ENCODE peak calls at places on chromosomes 1 and 21, in four cellular contexts. M, V, C and G are unnamed samples. For H3K4me1, the result is how much of the 10 kb centered on the place peaks cover.

GRCh38 chr1:212754193-212754592 is 37.4 kb downstream of the NSL1 start:
- DNase-seq in M (no peak), V (no peak), C (no peak), G (no peak)

GRCh38 chr21:26005464-26005863 is 165.1 kb downstream of the APP start:
- DNase-seq in C (no peak), V (no peak), M (no peak), G (no peak)

GRCh38 chr1:195193134-195193533 is 1415.1 kb downstream of the KCNT2 start:
- DNase-seq in V (no peak), C (no peak), M (no peak), G (no peak)

GRCh38 chr1:31897534-31898100 is 40.6 kb downstream of the PTP4A2 start:
- DNase-seq in V (no peak), M (no peak), C (no peak), G (no peak)

GRCh38 chr1:4328402-4329071 is 325.9 kb upstream of the AJAP1 start:
- DNase-seq in V (no peak), C (no peak), M (no peak), G (no peak)

GRCh38 chr1:9320520-9321479 is 28.1 kb downstream of the SPSB1 start:
- DNase-seq in M (no peak), V (no peak), C (no peak), G (no peak)

GRCh38 chr1:110237406-110238152 is 27.5 kb downstream of the KCNC4 start:
- DNase-seq in C (no peak), V (no peak), M (no peak), G (no peak)

GRCh38 chr1:175376194-175376593 is 183.6 kb upstream of the KIAA0040 start:
- DNase-seq in C (no peak), V (no peak), M (no peak), G (peak)

GRCh38 chr1:35558374-35559316 is 1.0 kb downstream of the NCDN start:
- DNase-seq in V (no peak), C (peak), M (no peak), G (peak)

GRCh38 chr1:241513378-241513777 is 6.2 kb downstream of the FH start:
- DNase-seq in C (no peak), M (no peak), V (no peak), G (no peak)

GRCh38 chr1:203444077-203444683 is 31.4 kb upstream of the PRELP start:
- DNase-seq in C (no peak), M (no peak), V (no peak), G (no peak)

GRCh38 chr1:17600313-17600712 is 60.8 kb downstream of the ARHGEF10L start:
- DNase-seq in V (no peak), M (no peak), C (no peak), G (no peak)

GRCh38 chr1:54716299-54717047 is 812 bp downstream of the TTC4 start:
- DNase-seq in V (no peak), M (no peak), C (no peak), G (no peak)

GRCh38 chr1:230827081-230827681 is 41.1 kb downstream of the C1orf198 start:
- DNase-seq in M (no peak), C (no peak), V (no peak), G (no peak)

GRCh38 chr1:206029484-206029883 is 5.8 kb upstream of the CTSE start:
- DNase-seq in V (no peak), C (no peak), M (peak), G (no peak)
- H3K4me1 ChIP-seq in V (under half), C (under half), M (under half), G (under half)

DNA sequence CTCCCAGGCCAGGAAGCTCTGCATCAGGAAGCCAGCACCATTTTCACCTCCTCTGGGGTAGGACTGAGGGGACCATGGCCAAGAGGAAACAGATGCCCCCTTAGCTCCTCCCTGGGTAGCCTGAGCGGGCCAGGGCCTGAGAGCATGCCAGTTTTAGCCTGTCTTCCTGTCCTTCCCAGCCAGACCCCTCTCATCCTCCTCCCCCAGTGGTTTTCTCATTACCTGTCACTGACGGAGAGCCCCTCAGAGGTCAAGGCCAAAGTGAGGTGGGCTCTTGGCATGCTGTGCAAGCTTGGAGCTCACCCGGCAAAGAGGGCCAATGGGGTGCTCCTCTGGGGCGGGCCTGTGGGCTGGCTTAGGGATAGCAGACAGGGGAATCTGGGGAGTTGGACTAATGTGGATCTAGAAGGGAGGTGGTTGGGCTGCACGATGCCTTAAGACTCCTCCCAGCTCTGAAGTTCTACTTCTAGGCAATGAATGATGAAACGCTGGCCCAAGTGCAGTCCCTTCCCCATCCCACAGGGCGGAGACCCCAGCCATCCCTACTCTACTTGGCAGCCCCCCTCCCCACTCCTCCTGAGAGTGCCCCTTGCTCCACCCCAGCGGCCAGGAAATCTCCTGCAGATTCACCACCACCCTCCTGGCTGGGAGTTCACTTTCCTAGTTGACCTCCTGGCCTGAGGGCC is 9.5 kb upstream of the LMNA start:
- DNase-seq in C (no peak), V (no peak), M (no peak), G (no peak)
- H3K4me1 ChIP-seq in C (half or more), V (under half), M (half or more), G (under half)

DNA sequence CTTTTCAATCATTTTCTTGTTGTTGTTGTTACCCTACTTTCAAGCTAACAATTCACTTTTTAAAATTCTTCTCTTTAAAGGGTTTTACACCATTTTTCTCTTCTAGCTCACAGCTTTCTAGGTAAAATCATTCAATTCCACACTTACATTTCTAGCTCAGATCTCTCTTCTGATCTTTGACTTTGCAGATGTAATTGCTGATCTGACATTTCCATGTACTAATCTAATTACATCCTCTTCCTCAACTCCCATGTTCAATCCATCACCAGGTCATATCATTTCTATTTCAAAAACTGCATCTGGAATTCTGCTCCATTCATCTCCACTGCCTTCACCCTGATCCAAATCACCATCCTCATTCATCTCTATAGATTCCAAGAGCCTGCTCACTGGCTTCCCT is 3.0 kb downstream of the BCL10 start:
- DNase-seq in M (no peak), C (no peak), V (no peak), G (no peak)
- H3K4me1 ChIP-seq in M (half or more), C (under half), V (under half), G (under half)

GRCh38 chr1:225426395-225427248 is 1.2 kb downstream of the LBR start:
- DNase-seq in M (peak), C (peak), V (no peak), G (peak)
- H3K4me1 ChIP-seq in M (half or more), C (half or more), V (under half), G (under half)

GRCh38 chr1:25702101-25702775 is 85.6 kb downstream of the MAN1C1 start:
- DNase-seq in M (no peak), C (no peak), V (no peak), G (no peak)
- H3K4me1 ChIP-seq in M (half or more), C (under half), V (under half), G (under half)

GRCh38 chr21:45358711-45359310 is 46.2 kb upstream of the COL18A1 start:
- DNase-seq in M (no peak), C (peak), V (no peak), G (no peak)
- H3K4me1 ChIP-seq in M (half or more), C (under half), V (half or more), G (under half)

DNA sequence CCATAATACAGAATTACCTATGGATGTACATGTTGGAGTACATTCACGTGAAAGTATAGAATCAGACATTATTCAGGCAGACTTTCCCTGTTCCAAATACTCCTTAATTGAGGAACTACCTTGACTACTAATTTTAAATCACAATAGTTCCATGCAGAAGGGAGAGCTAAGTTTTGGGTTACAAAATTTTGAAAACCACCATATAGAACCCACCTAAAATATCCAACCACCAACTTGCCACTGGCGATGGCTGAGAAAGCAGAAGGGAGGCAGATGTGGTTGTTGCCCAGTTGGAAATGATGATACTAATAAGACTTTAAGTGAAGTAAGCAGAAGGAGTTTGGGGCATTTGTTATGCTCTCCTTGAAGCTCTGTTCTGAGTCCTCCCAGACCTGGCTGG is 190.7 kb downstream of the HLX start:
- DNase-seq in V (no peak), M (no peak), C (no peak), G (no peak)
- H3K4me1 ChIP-seq in V (under half), M (under half), C (under half), G (under half)

GRCh38 chr1:205301220-205301821 is 20.2 kb downstream of the NUAK2 start:
- DNase-seq in V (peak), C (peak), M (no peak), G (peak)

GRCh38 chr1:205300149-205300548 is 21.4 kb downstream of the NUAK2 start:
- DNase-seq in M (no peak), V (no peak), C (no peak), G (no peak)

GRCh38 chr1:205296154-205296553 is 25.4 kb downstream of the NUAK2 start:
- DNase-seq in C (no peak), M (no peak), V (no peak), G (no peak)

GRCh38 chr1:205294914-205295310 is 26.6 kb downstream of the NUAK2 start:
- DNase-seq in M (no peak), V (no peak), C (no peak), G (no peak)

DNA sequence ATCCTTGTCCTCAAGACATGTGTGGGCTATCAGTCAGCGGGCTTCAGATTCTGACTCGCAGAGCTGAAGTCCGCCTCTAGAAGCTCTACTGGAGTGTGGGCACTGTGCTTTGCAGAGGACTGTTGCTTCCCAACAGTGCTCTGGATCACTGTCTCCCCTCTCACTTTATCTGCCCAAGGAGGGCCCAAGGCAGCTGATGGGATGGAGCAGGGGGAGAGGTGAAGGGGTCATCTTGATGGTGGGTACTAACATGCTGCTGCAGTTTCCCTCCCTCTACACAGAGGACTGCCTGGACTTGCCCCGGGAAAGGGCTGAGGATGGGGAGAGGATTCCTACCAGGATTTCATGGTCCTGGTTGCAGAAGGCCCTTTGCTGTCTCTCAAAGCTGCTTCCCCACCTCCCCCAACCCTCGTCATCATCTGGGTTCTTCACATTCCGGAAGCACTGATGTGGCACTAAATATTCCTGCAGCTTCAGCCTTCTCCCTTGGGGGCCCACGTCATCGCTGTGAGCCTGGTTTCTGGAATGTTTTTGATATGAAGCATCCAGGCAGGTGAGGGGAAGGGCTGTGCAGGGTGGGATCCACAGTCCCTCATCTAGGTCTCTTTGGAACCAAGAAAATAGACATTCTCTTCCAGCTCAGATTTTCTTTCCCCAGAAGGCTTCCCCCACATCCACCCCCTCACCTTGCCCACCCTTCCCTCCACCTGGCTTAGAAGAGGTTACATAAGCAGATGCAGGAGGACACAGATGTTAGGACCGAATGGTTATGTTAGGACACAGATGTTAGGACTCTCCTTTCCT is 23.2 kb downstream of the NUAK2 start:
- DNase-seq in V (peak), C (no peak), M (no peak), G (peak)
- H3K4me1 ChIP-seq in V (half or more), C (under half), M (under half), G (half or more)

DNA sequence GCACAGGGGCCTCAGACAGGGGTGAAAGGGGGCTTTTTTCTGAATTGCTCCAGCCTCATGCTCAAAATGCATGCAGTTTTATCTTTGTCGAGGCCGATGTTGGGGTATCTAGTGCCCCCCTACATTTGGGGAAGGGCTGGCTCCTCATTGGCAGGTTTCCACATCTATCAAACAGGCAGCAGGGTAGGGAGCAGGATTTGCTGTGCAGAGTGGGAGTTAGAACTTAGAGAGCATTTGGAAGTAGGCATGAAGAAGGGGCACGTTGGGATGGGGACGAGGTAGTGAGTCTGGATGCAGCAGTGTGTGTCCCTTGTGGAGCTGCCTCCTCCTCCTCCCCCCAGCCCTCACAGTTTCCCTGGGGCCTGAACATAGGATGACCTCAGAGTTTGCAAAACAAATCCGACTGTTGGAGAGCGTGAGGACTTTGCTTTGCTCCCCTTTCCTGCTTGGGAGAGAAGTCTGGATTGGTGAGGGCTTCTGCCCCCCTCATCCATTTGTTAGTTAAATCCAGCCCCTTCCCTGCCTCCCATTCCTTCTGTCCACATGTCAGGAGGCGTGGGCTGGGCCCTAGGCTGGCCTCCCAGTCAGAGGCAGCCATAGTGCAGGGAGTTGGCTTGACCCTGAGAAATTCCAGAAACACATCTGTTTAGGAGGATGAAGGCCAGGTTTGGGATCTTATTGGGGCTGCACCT is 36.9 kb upstream of the GPR37L1 start:
- DNase-seq in V (peak), M (no peak), C (no peak), G (no peak)
- H3K4me1 ChIP-seq in V (half or more), M (under half), C (under half), G (under half)